ENCODE peak calls at places on chromosome 16, in ten cellular contexts. K, G, L, D, N, J, V, O, B and C are unnamed samples.

GRCh38 chr16:57266531-57267268 is 17.8 kb downstream of the PLLP start:
- DNase-seq in B (no peak), D (no peak), J (peak), G (no peak), K (no peak), O (no peak), V (no peak), N (no peak), L (no peak), C (no peak)

GRCh38 chr16:25006504-25007055 is 8.6 kb downstream of the ARHGAP17 start:
- DNase-seq in K (no peak), O (peak), N (peak), G (no peak), J (no peak), B (no peak), L (peak), D (no peak), V (peak), C (no peak)

GRCh38 chr16:68732068-68732680 is 4.9 kb upstream of the CDH1 start:
- DNase-seq in G (peak), L (no peak), J (peak), N (no peak), V (no peak), B (no peak), K (no peak), O (peak), D (no peak), C (no peak)

GRCh38 chr16:16150117-16150877 is 73.0 kb downstream of the ABCC6 start:
- DNase-seq in O (peak), K (no peak), G (no peak), N (peak), D (no peak), L (no peak), B (peak), J (peak), V (no peak), C (no peak)

GRCh38 chr16:19829844-19830703 is 54.6 kb downstream of the GPRC5B start:
- DNase-seq in J (peak), L (no peak), B (no peak), O (no peak), G (no peak), N (no peak), K (no peak), V (no peak), D (no peak), C (no peak)

GRCh38 chr16:67884684-67885083 is at the start of gene NRN1L:
- DNase-seq in D (no peak), K (no peak), V (peak), J (peak), G (peak), B (peak), L (peak), N (peak), O (peak), C (peak)

GRCh38 chr16:69338557-69339288 is 641 bp downstream of the COG8 start:
- DNase-seq in D (no peak), L (peak), J (peak), V (no peak), B (no peak), K (no peak), O (no peak), G (no peak), N (no peak), C (no peak)

GRCh38 chr16:86663691-86664517 is 85.6 kb downstream of the FOXL1 start:
- DNase-seq in K (no peak), B (no peak), L (peak), V (no peak), J (no peak), G (no peak), D (no peak), O (peak), N (peak), C (no peak)

GRCh38 chr16:3282103-3282746 is 1.1 kb upstream of the ZNF263 start:
- DNase-seq in O (no peak), L (no peak), N (peak), G (no peak), K (no peak), J (no peak), D (no peak), V (no peak), B (no peak), C (peak)

GRCh38 chr16:4987580-4988374 is 29.6 kb downstream of the SEC14L5 start:
- DNase-seq in N (no peak), G (peak), J (no peak), L (no peak), O (no peak), D (no peak), K (no peak), V (peak), B (no peak), C (no peak)

GRCh38 chr16:4982056-4982867 is 24.1 kb downstream of the SEC14L5 start:
- DNase-seq in J (no peak), V (no peak), G (no peak), B (peak), L (no peak), D (no peak), K (no peak), O (no peak), N (no peak), C (no peak)

GRCh38 chr16:4981473-4981872 is 23.3 kb downstream of the SEC14L5 start:
- DNase-seq in N (no peak), V (no peak), B (no peak), O (no peak), D (no peak), L (no peak), G (no peak), K (no peak), J (no peak), C (no peak)

GRCh38 chr16:4987250-4987579 is 29.1 kb downstream of the SEC14L5 start:
- DNase-seq in N (no peak), K (no peak), O (no peak), B (no peak), J (no peak), D (no peak), G (no peak), L (no peak), V (no peak), C (no peak)

GRCh38 chr16:4984174-4985000 is 26.3 kb downstream of the SEC14L5 start:
- DNase-seq in D (no peak), K (no peak), B (no peak), N (no peak), O (no peak), J (no peak), V (no peak), G (no peak), L (peak), C (no peak)
- TF ChIP-seq CTCF in D (no peak), K (no peak), B (no peak), N (no peak), O (no peak), J (no peak), V (no peak), G (no peak), L (no peak), C (no peak)

DNA sequence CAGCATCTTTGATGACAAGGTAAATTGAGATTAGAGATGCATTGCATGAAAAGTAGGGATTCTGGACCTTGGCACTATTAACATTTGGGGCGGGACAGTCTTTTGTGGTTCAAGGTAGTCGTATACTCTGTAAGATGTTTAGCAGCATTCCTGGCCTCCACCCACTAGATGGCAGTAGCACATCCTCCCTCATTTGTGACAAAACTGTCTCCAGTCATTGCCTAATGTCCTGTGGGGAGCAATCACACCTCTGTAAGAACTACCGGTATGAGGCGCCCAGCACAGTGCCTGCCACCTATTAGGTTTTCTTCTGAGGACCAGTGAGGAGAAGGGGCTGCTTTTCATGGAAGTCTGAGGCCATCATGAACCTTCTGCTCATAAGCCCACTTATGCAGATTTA is 180.8 kb downstream of the RBFOX1 start:
- DNase-seq in L (no peak), J (peak), O (no peak), V (no peak), D (peak), N (no peak), K (no peak), B (no peak), G (peak), C (no peak)
- TF ChIP-seq CTCF in L (peak), J (no peak), O (no peak), V (peak), D (no peak), N (no peak), K (no peak), B (no peak), G (peak), C (peak)

GRCh38 chr16:27690604-27691003 is 140.7 kb downstream of the KATNIP start:
- DNase-seq in L (peak), J (peak), O (peak), N (peak), K (no peak), D (peak), V (peak), G (peak), B (no peak), C (peak)
- TF ChIP-seq CTCF in L (peak), J (no peak), O (peak), N (peak), K (peak), D (peak), V (peak), G (peak), B (peak), C (peak)

GRCh38 chr16:31385680-31386079 is 7.5 kb upstream of the ITGAD start:
- DNase-seq in N (no peak), B (no peak), V (no peak), J (peak), O (no peak), D (no peak), K (no peak), L (no peak), G (no peak), C (no peak)

GRCh38 chr16:31386157-31386984 is 6.8 kb upstream of the ITGAD start:
- DNase-seq in D (peak), O (peak), G (no peak), L (peak), K (no peak), J (peak), N (peak), V (no peak), B (no peak), C (no peak)

GRCh38 chr16:31380201-31380600 is 12.9 kb upstream of the ITGAD start:
- DNase-seq in O (no peak), G (no peak), B (no peak), J (no peak), D (no peak), L (no peak), N (no peak), V (no peak), K (no peak), C (no peak)

GRCh38 chr16:31377210-31377903 is 15.8 kb upstream of the ITGAD start:
- DNase-seq in D (no peak), B (no peak), G (no peak), J (peak), N (no peak), K (peak), L (no peak), V (no peak), O (no peak), C (no peak)

DNA sequence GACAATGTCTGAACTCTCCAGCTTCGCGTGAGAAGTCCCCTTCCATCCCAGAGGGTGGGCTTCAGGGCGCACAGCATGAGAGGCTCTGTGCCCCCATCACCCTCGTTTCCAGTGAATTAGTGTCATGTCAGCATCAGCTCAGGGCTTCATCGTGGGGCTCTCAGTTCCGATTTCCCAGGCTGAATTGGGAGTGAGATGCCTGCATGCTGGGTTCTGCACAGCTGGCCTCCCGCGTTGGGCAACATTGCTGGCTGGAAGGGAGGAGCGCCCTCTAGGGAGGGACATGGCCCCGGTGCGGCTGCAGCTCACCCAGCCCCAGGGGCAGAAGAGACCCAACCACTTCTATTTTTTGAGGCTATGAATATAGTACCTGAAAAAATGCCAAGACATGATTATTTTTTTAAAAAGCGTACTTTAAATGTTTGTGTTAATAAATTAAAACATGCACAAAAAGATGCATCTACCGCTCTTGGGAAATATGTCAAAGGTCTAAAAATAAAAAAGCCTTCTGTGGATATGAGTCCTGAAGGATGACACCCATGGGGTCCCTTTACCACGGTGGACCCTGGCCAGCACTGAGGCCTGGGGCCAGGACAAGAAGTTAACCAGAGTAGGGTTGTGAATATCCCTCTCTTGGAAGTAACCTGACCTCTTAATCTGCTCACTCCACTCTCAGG is 10.5 kb upstream of the ITGAD start:
- DNase-seq in K (peak), V (peak), J (peak), L (peak), D (peak), G (peak), B (peak), O (peak), N (peak), C (peak)
- TF ChIP-seq CTCF in K (peak), V (peak), J (peak), L (peak), D (peak), G (peak), B (peak), O (peak), N (peak), C (peak)

GRCh38 chr16:17491140-17491662 is 20.4 kb upstream of the XYLT1 start:
- DNase-seq in O (no peak), L (no peak), B (no peak), D (no peak), N (no peak), G (no peak), J (no peak), V (no peak), K (no peak), C (no peak)
- TF ChIP-seq CTCF in O (no peak), L (peak), B (no peak), D (no peak), N (no peak), G (no peak), J (no peak), V (no peak), K (no peak), C (no peak)

DNA sequence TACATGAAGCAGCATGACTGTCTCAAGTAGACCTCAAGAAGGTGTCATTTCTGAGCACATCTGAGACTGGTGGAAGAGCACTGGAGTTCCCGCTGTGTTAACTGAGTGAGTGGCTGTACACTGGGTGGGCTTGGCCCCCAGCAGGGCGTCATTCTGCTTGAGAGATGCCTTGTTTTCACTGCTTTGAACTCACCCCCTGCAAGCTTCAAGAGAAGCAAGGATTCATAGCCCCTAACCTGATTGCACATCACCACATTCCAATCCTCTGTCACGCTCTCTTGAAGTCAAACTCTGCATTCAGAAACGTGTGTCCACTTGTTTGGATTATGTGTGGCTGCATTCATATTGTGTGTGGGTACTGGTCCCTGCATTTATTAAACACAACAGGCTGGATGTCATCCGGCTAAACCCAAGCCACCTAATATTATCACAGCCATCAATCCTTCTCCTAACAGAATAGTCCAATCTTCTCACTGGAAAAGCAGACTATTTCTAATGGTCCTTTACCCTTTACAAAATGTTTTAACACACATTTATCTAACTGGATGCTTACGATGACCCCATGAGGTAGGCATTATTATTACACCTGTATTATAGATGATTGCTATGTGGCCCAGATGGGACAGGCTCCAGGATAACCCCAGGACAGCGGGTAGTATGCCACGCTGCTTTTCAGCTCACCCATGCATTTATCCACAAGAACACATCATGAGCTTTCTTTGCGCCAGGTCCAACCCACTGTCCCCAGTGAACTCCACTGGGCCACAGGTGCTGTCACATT is 76.3 kb downstream of the USP31 start:
- DNase-seq in V (no peak), B (no peak), J (no peak), K (no peak), L (peak), D (no peak), G (no peak), O (no peak), N (peak), C (no peak)
- TF ChIP-seq CTCF in V (no peak), B (no peak), J (no peak), K (no peak), L (peak), D (no peak), G (no peak), O (no peak), N (no peak), C (peak)

GRCh38 chr16:12341423-12341822 is 364.9 kb downstream of the SNX29 start:
- DNase-seq in J (no peak), G (no peak), N (peak), O (peak), D (no peak), L (peak), B (no peak), V (no peak), K (no peak), C (no peak)
- TF ChIP-seq CTCF in J (no peak), G (no peak), N (peak), O (peak), D (no peak), L (peak), B (peak), V (no peak), K (no peak), C (no peak)

DNA sequence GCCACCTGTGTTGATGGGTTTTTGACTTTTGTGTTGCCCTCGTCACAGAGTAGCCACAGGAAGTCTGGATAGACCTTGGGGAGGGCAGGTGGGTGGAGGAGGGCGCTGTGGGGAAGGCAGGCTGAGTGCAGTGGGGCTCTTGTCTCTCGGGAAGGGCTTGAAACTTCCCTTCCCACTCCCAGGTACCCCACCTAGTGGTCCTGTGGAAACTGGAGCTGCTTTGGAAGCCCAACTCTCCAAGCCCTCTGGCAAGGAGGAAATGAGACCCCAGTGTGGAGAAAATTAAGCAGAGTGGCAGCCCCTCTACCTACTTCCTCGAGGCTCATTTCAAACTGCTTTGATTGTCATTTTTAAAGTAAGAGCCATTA is 9.2 kb downstream of the CA5A start:
- DNase-seq in N (no peak), V (no peak), J (no peak), D (no peak), K (no peak), B (no peak), O (no peak), L (no peak), G (no peak), C (no peak)
- TF ChIP-seq CTCF in N (no peak), V (no peak), J (no peak), D (no peak), K (no peak), B (no peak), O (no peak), L (no peak), G (no peak), C (no peak)

GRCh38 chr16:82630219-82630618 is 3.5 kb downstream of the CDH13 start:
- DNase-seq in D (no peak), N (peak), G (no peak), O (no peak), J (no peak), B (no peak), V (no peak), L (peak), K (no peak), C (no peak)

GRCh38 chr16:82628741-82629140 is 2.0 kb downstream of the CDH13 start:
- DNase-seq in G (no peak), D (no peak), K (no peak), N (no peak), L (no peak), J (no peak), B (no peak), O (no peak), V (no peak), C (no peak)

GRCh38 chr16:82631701-82632685 is 5.2 kb downstream of the CDH13 start:
- DNase-seq in N (peak), J (no peak), G (no peak), L (no peak), K (no peak), O (no peak), D (peak), V (no peak), B (no peak), C (no peak)

GRCh38 chr16:82629441-82630027 is 2.8 kb downstream of the CDH13 start:
- DNase-seq in K (no peak), G (no peak), J (no peak), L (peak), B (no peak), O (peak), N (peak), D (no peak), V (no peak), C (no peak)

GRCh38 chr16:82630688-82631087 is 3.9 kb downstream of the CDH13 start:
- DNase-seq in K (no peak), L (peak), D (no peak), V (no peak), J (no peak), N (peak), O (peak), G (no peak), B (no peak), C (no peak)
- TF ChIP-seq CTCF in K (no peak), L (peak), D (no peak), V (no peak), J (no peak), N (peak), O (peak), G (no peak), B (peak), C (no peak)